ENCODE peak calls at places on chromosomes 4 and X, in nine cellular contexts. E is progenitor cell of endocrine pancreas, W is pancreas, C is AG04450, B is fibroblast of the aortic adventitia, J is transverse colon, Z is fibroblast of villous mesenchyme, K is GM13977, M is fibroblast of lung. N is an unnamed sample.

GRCh38 chr4:95289028-95289634 is 259.6 kb downstream of the UNC5C start:
- DNase-seq in Z (peak), M (peak), E (no peak), J (no peak), B (peak), K (peak), C (no peak), W (no peak), N (no peak)

GRCh38 chrX:12115377-12115776 is 22.9 kb upstream of the FRMPD4 start:
- DNase-seq in J (no peak), Z (no peak), K (no peak), C (no peak), E (no peak), W (no peak), M (no peak), B (no peak), N (peak)

GRCh38 chrX:134948333-134949241 is 42.2 kb upstream of the SMIM10 start:
- DNase-seq in C (peak), J (no peak), K (no peak), M (peak), B (peak), Z (peak), W (no peak), E (no peak), N (no peak)

GRCh38 chr4:180960758-180961401 is 1282.3 kb upstream of the TENM3 start:
- DNase-seq in C (no peak), K (no peak), B (peak), J (no peak), Z (no peak), W (no peak), E (no peak), M (peak), N (no peak)

GRCh38 chrX:136176399-136176825 is 29.1 kb downstream of the FHL1 start:
- DNase-seq in C (peak), K (no peak), J (no peak), E (no peak), W (no peak), M (peak), B (peak), Z (peak), N (no peak)

GRCh38 chr4:100103671-100104070 is 86.6 kb downstream of the DDIT4L start:
- DNase-seq in M (no peak), B (peak), C (no peak), J (no peak), K (no peak), Z (no peak), W (no peak), E (no peak), N (no peak)

GRCh38 chr4:98068495-98068894 is 74.8 kb downstream of the STPG2 start:
- DNase-seq in E (no peak), J (no peak), W (no peak), K (no peak), C (no peak), Z (no peak), B (no peak), M (no peak), N (no peak)

GRCh38 chr4:137739391-137739790 is 207.1 kb upstream of the PCDH18 start:
- DNase-seq in K (no peak), J (no peak), B (no peak), C (no peak), M (no peak), E (no peak), Z (no peak), W (no peak), N (no peak)

GRCh38 chrX:100409316-100410082 is 574 bp downstream of the PCDH19 start:
- DNase-seq in J (no peak), Z (peak), B (no peak), K (peak), M (no peak), E (no peak), C (no peak), W (peak), N (no peak)

GRCh38 chr4:75922588-75922987 is 18.2 kb downstream of the NAAA start:
- DNase-seq in Z (no peak), J (no peak), K (no peak), B (no peak), C (no peak), M (no peak), E (no peak), W (no peak), N (no peak)

GRCh38 chr4:176898791-176899190 is 106.1 kb upstream of the VEGFC start:
- DNase-seq in Z (no peak), C (no peak), E (no peak), K (no peak), B (no peak), J (no peak), W (no peak), M (no peak), N (no peak)

GRCh38 chr4:109462802-109463201 is 29.2 kb downstream of the SEC24B start:
- DNase-seq in M (no peak), W (no peak), Z (no peak), E (no peak), J (no peak), C (no peak), K (no peak), B (no peak), N (no peak)

DNA sequence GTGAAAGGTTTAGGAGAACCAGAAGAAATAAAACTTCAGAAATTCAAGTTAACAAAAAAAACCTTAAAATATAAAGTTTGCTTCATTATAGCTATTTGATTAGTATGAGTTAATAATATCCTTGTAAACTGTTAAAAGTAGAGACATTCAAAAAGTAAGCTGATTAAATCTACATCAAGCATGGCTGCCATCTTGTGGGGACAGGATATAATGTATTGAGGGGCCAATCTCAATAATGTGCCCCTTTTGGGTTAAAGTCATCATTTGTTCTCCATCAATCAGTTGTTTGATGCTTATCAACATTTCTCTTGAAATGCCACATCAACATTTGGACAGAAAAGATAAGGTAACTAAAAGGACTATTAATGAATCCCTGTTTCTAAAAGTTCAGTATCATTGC is 4.6 kb upstream of the GRID2 start:
- DNase-seq in M (peak), Z (no peak), C (no peak), K (no peak), J (no peak), B (peak), W (no peak), E (no peak), N (no peak)
- TF ChIP-seq CTCF in M (peak), Z (peak), C (peak), K (no peak), J (no peak), B (peak), W (no peak), E (peak), N (peak)

GRCh38 chr4:165384608-165385007 is 5.8 kb downstream of the CPE start:
- DNase-seq in Z (no peak), B (peak), C (no peak), J (no peak), M (peak), E (no peak), K (no peak), W (no peak), N (no peak)
- TF ChIP-seq CTCF in Z (no peak), B (no peak), C (no peak), J (no peak), M (no peak), E (peak), K (no peak), W (no peak), N (peak)

GRCh38 chr4:17284323-17285175 is 227.3 kb downstream of the QDPR start:
- DNase-seq in B (peak), E (no peak), K (no peak), M (no peak), W (no peak), J (no peak), Z (no peak), C (no peak), N (no peak)

GRCh38 chr4:17283832-17284231 is 228.1 kb downstream of the QDPR start:
- DNase-seq in M (no peak), Z (no peak), B (no peak), J (no peak), W (no peak), K (no peak), C (no peak), E (no peak), N (no peak)

GRCh38 chr4:17283251-17283650 is 228.6 kb downstream of the QDPR start:
- DNase-seq in K (no peak), Z (no peak), M (no peak), C (no peak), E (no peak), W (no peak), B (no peak), J (no peak), N (no peak)

GRCh38 chr4:17276821-17277220 is 235.1 kb downstream of the QDPR start:
- DNase-seq in C (no peak), M (peak), W (no peak), E (no peak), Z (peak), K (no peak), B (peak), J (no peak), N (no peak)

DNA sequence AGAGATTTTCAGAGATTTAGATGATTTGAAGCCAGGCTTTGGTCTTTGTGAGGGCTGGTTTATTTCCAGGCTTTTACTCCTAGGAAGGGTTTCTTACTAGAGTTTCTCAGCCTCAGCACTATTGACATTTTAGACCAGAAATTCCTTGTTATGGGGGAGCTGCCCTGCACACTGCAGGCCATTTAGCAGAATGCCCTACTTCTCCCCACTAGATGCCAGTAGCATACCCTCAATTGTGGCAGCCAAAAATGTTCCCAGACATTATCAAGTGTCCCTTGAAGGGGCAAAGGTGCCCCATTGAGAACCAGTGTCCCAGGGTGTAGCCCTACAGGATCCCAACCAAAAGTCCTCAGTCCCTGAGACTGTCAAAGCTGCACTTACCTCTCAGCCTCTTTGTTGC is 231.6 kb downstream of the QDPR start:
- DNase-seq in K (no peak), M (no peak), C (no peak), J (no peak), E (no peak), B (no peak), Z (no peak), W (no peak), N (no peak)
- TF ChIP-seq CTCF in K (no peak), M (no peak), C (peak), J (no peak), E (no peak), B (no peak), Z (no peak), W (no peak), N (no peak)

DNA sequence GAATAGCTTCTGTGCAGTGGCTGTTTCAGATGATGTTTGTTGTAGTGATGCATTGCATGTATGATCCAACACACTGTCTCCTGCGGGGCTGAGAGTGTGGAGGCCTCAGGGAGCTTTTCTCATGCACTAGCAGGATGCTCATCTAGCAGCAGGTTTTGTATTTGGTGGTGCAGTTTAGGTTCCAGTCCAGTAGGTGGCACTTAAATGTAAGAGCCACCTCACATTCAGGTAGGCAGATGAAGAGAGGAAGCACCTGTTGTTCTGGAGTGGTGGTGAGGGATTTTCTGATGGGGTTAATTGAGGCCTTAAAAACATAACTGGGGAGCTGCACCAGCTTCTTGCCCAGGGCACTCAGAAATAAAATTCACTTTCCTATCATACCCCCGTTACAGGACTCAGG is 300.9 kb downstream of the SPIN4 start:
- DNase-seq in E (no peak), M (no peak), J (no peak), Z (no peak), B (no peak), K (peak), C (no peak), W (no peak), N (no peak)
- TF ChIP-seq CTCF in E (no peak), M (no peak), J (no peak), Z (no peak), B (no peak), K (peak), C (no peak), W (peak), N (no peak)

DNA sequence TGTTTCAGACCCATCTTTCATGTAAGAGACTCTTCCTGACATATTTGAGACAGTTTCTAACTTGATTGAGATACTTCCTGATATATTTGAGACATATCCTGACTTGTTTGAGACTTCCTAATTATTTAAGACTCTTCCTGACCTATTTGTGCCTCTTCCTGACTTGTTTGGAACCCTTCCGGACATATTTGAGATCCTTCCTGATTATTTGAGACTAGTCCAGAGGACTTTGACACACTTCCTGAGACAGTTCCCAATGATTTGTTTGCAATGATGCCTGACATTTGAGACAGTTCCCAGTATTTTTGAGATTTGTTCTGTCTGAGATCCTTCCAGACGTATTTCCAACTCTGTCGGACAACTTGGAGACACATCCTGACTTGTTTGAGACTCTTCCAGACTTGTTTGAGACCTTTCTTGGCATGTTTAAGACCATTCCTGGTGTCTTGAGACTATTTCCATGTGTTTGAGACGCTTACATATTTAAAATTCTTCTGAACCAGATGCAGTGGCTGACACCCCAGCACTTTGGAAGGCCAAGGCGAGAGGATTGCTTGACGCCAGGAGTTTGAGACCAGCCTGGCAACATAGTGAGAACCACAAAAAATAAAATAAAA is 118.9 kb upstream of the USP9X start:
- DNase-seq in K (no peak), Z (no peak), C (no peak), E (no peak), M (no peak), J (no peak), B (peak), W (no peak), N (no peak)
- TF ChIP-seq CTCF in K (no peak), Z (no peak), C (no peak), E (no peak), M (no peak), J (no peak), B (no peak), W (no peak), N (no peak)

GRCh38 chr4:7462509-7462971 is 27.8 kb upstream of the PSAPL1 start:
- DNase-seq in J (no peak), K (no peak), M (no peak), B (no peak), E (no peak), W (peak), Z (no peak), C (no peak), N (no peak)

GRCh38 chr4:7460591-7460990 is 25.9 kb upstream of the PSAPL1 start:
- DNase-seq in C (no peak), E (no peak), W (peak), J (no peak), B (no peak), Z (peak), K (no peak), M (peak), N (no peak)

GRCh38 chr4:7463584-7464258 is 29.0 kb upstream of the PSAPL1 start:
- DNase-seq in W (peak), K (no peak), M (no peak), Z (no peak), C (no peak), J (no peak), E (no peak), B (no peak), N (no peak)

GRCh38 chr4:7459471-7459870 is 24.7 kb upstream of the PSAPL1 start:
- DNase-seq in W (peak), B (no peak), C (no peak), E (no peak), J (no peak), K (no peak), Z (no peak), M (no peak), N (no peak)

DNA sequence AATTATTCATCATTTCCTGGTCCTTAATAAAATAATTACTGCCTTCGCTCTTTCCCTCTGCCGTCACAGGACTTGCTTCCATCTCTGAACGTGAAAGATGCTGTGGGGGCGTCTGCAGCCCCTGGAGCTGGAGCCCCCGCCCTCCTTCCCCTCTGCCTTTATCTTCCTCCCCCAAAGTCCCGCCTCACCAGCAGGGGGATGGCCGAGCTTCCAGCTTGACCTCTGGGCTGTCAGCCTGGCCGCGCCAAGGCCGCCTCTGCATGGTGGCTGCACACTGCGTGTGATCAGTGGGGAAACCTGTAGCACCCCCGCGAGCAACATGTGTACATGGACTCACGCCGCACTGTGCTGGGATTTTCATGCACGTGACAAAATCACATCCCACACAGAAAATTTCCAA is 26.4 kb upstream of the PSAPL1 start:
- DNase-seq in M (no peak), W (peak), Z (no peak), E (no peak), C (no peak), J (no peak), K (no peak), B (no peak), N (peak)
- TF ChIP-seq CTCF in M (no peak), W (no peak), Z (no peak), E (no peak), C (peak), J (no peak), K (no peak), B (no peak), N (peak)

GRCh38 chrX:130915302-130915701 is 12.3 kb upstream of the ENOX2 start:
- DNase-seq in K (no peak), M (peak), J (no peak), E (no peak), W (no peak), B (peak), C (no peak), Z (peak), N (no peak)

DNA sequence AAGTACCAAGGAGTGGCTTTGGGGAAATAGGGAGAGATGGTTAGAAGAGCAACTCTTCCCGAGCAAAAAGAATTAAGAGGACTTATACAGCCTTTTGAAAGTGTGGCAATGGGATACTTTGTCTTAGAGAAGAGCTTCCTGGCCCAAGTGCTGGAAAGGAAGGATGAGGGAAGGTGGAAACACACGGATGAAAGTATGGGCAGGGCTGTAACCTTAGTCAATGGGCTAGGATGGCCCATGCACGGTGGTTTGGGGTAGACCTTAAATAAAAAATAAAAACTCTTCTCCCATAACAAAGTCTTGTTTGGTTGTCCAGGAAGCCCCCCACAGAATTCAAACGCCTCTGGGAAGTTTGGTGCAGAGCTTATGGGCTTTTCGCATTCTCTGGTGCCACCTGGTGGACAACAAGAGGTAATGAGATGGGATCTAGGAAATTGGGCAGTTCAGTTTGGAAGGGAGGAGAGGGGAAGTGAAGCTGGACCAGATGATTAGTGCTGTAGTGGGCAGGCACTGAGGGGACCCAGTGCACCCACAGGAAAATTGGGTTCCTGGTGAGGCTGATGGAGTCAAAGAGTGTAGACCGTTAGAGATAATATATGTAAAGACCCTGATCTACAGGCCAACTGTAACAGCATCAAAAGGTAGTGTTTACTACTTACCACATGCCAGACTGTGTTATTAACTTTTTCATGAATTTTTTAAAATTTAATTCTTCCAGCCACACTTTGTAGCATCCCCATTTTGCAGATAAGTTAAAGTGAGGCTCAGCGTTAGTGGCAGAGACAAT is 13.8 kb upstream of the ENOX2 start:
- DNase-seq in M (peak), W (no peak), K (peak), E (peak), B (peak), C (peak), Z (peak), J (peak), N (peak)
- TF ChIP-seq CTCF in M (peak), W (peak), K (peak), E (peak), B (peak), C (peak), Z (peak), J (peak), N (peak)

DNA sequence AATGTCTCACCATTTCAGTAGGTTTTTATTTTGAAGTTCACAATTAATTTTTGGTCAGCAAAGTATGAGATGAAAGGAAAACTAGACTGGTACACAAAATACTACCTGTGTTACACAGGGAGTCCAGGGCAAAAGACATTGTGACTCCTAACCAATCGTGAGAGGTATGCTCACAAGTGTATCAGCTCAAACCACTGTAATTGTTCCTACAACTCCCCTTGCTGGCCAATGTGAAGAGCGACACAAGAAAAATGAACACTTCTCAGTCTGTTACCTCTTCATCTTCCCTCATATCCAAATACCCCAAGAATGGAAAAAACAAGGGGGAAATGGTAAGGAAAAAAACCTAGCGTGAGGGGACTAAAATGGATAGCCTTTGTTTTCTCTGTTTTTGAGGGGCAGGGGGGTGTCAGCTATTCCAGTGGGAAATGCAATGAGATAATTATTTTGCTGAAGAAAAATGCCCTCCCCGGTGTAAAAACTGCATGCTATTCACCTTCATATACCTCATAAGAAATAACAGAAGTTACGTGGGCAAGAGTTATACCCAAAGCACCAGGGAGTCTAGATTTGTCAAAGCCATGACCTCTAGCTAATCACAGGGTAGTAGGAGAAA is 30.6 kb upstream of the NSUN7 start:
- DNase-seq in J (no peak), W (no peak), K (peak), Z (peak), C (no peak), B (peak), M (peak), E (no peak), N (no peak)
- TF ChIP-seq CTCF in J (peak), W (peak), K (peak), Z (peak), C (peak), B (peak), M (peak), E (peak), N (peak)